ENCODE peak calls at places on chromosomes 16 and 17, in six cellular contexts. I is heart left ventricle, H is NCI-H1092, T is memory B cell, P is EL, K is HuH-7.5. L is an unnamed sample.

GRCh38 chr16:934178-934577 is 36.6 kb downstream of the LMF1 start:
- DNase-seq in T (no peak), P (no peak), H (no peak), K (no peak), I (no peak), L (no peak)

GRCh38 chr17:47267354-47267828 is 13.8 kb downstream of the ITGB3 start:
- DNase-seq in P (peak; percentile 94), I (no peak), T (no peak), H (no peak), K (no peak), L (no peak)

GRCh38 chr17:57085448-57086068 is 512 bp downstream of the AKAP1 start:
- DNase-seq in T (no peak), K (peak; percentile 81), I (peak; percentile 84), P (peak; percentile 55), H (peak; percentile 36), L (no peak)

GRCh38 chr17:3981455-3981854 is 17.2 kb upstream of the ATP2A3 start:
- DNase-seq in P (no peak), H (no peak), K (no peak), T (no peak), I (no peak), L (no peak)

GRCh38 chr16:57757883-57758282 is 22.3 kb downstream of the KATNB1 start:
- DNase-seq in H (no peak), P (no peak), T (no peak), K (no peak), I (peak; percentile 40), L (no peak)

GRCh38 chr17:78774956-78775571 is 7.0 kb downstream of the CYTH1 start:
- DNase-seq in H (no peak), P (no peak), K (no peak), T (peak; percentile 52), I (no peak), L (no peak)

GRCh38 chr17:73644145-73645049 is at the start of gene SDK2:
- DNase-seq in K (no peak), T (peak; percentile 31), P (no peak), H (no peak), I (no peak), L (no peak)

GRCh38 chr17:68314916-68315535 is 23.7 kb downstream of the ARSG start:
- DNase-seq in T (no peak), H (no peak), I (no peak), K (no peak), P (no peak), L (no peak)

GRCh38 chr17:77619326-77619725 is 339.2 kb upstream of the TNRC6C start:
- DNase-seq in H (no peak), K (no peak), I (no peak), P (no peak), T (no peak), L (no peak)

GRCh38 chr17:19660219-19660870 is 11.8 kb downstream of the ALDH3A2 start:
- DNase-seq in I (no peak), T (no peak), P (no peak), K (no peak), H (no peak), L (no peak)

GRCh38 chr17:44556114-44556853 is 1.0 kb upstream of the FZD2 start:
- DNase-seq in K (peak; percentile 83), H (no peak), P (peak; percentile 70), T (peak; percentile 26), I (no peak), L (peak; percentile 30)

GRCh38 chr17:50947844-50948514 is 81.8 kb upstream of the TOB1 start:
- DNase-seq in T (no peak), P (no peak), I (peak; percentile 80), K (no peak), H (peak; percentile 66), L (no peak)

GRCh38 chr17:28326114-28326513 is 7.1 kb downstream of the TMEM97 start:
- DNase-seq in K (no peak), T (no peak), I (no peak), H (no peak), P (no peak), L (no peak)

GRCh38 chr17:1002771-1003555 is 6.0 kb downstream of the TIMM22 start:
- DNase-seq in K (no peak), P (peak; percentile 60), T (no peak), I (no peak), H (peak; percentile 51), L (no peak)

GRCh38 chr17:50103941-50104340 is 8.8 kb downstream of the PDK2 start:
- DNase-seq in P (no peak), I (no peak), T (no peak), H (no peak), K (no peak), L (no peak)

GRCh38 chr17:50198026-50198669 is 3.3 kb downstream of the COL1A1 start:
- DNase-seq in I (peak; percentile 18), T (peak; percentile 60), K (peak; percentile 77), H (no peak), P (peak; percentile 80), L (no peak)

GRCh38 chr17:48162305-48162934 is 54.9 kb downstream of the SNX11 start:
- DNase-seq in T (no peak), K (no peak), P (no peak), I (no peak), H (no peak), L (no peak)

L was measured in GM12878.